ENCODE peak calls at places on chromosomes 3 and 15, in seven cellular contexts. One of them, this sample, is unnamed.

GRCh38 chr3:38121832-38122461 is 15.0 kb downstream of the ACAA1 start:
- DNase-seq in neuronal stem cell: no peak
- DNase-seq in IMR-90: no peak
- DNase-seq in trophoblast cell: no peak
- DNase-seq in H1: no peak
- DNase-seq in mesendoderm: no peak
- DNase-seq in H9: no peak
- DNase-seq in this sample: no peak

GRCh38 chr15:98853161-98853560 is 154.4 kb downstream of the PGPEP1L start:
- DNase-seq in H1: no peak
- DNase-seq in trophoblast cell: peak; percentile 96
- DNase-seq in mesendoderm: peak; percentile 82
- DNase-seq in IMR-90: peak; percentile 93
- DNase-seq in H9: peak; percentile 76
- DNase-seq in neuronal stem cell: peak; percentile 79
- DNase-seq in this sample: peak; percentile 93

GRCh38 chr3:172138792-172139507 is 99.6 kb downstream of the FNDC3B start:
- DNase-seq in mesendoderm: peak; percentile 81
- DNase-seq in trophoblast cell: peak; percentile 69
- DNase-seq in IMR-90: peak; percentile 40
- DNase-seq in H9: no peak
- DNase-seq in H1: no peak
- DNase-seq in neuronal stem cell: no peak
- DNase-seq in this sample: peak; percentile 92

GRCh38 chr3:72018339-72018984 is 233.5 kb upstream of the PROK2 start:
- DNase-seq in H9: no peak
- DNase-seq in IMR-90: peak; percentile 7
- DNase-seq in neuronal stem cell: no peak
- DNase-seq in trophoblast cell: no peak
- DNase-seq in H1: no peak
- DNase-seq in mesendoderm: peak; percentile 60
- DNase-seq in this sample: peak; percentile 27

GRCh38 chr15:36511594-36511993 is 67.8 kb upstream of the CDIN1 start:
- DNase-seq in trophoblast cell: no peak
- DNase-seq in neuronal stem cell: no peak
- DNase-seq in IMR-90: no peak
- DNase-seq in H9: no peak
- DNase-seq in mesendoderm: no peak
- DNase-seq in H1: no peak
- DNase-seq in this sample: no peak

GRCh38 chr15:51647128-51647562 is 24.6 kb upstream of the DMXL2 start:
- DNase-seq in mesendoderm: no peak
- DNase-seq in neuronal stem cell: no peak
- DNase-seq in H9: no peak
- DNase-seq in H1: no peak
- DNase-seq in IMR-90: peak; percentile 43
- DNase-seq in trophoblast cell: peak; percentile 21
- DNase-seq in this sample: peak; percentile 35

GRCh38 chr15:78224024-78224413 is 10.3 kb downstream of the ACSBG1 start:
- DNase-seq in IMR-90: no peak
- DNase-seq in neuronal stem cell: no peak
- DNase-seq in H1: no peak
- DNase-seq in trophoblast cell: no peak
- DNase-seq in H9: no peak
- DNase-seq in mesendoderm: no peak
- DNase-seq in this sample: no peak

GRCh38 chr15:79970921-79971434 is at the start of gene BCL2A1:
- DNase-seq in mesendoderm: no peak
- DNase-seq in neuronal stem cell: no peak
- DNase-seq in H1: no peak
- DNase-seq in IMR-90: peak; percentile 96
- DNase-seq in trophoblast cell: peak; percentile 46
- DNase-seq in H9: no peak
- DNase-seq in this sample: no peak

GRCh38 chr3:8069471-8069870 is 432.2 kb upstream of the LMCD1 start:
- DNase-seq in mesendoderm: peak; percentile 89
- DNase-seq in IMR-90: no peak
- DNase-seq in trophoblast cell: no peak
- DNase-seq in H1: no peak
- DNase-seq in H9: no peak
- DNase-seq in neuronal stem cell: no peak
- DNase-seq in this sample: peak; percentile 0

GRCh38 chr3:193795062-193795690 is 202.2 kb downstream of the OPA1 start:
- DNase-seq in IMR-90: no peak
- DNase-seq in H1: no peak
- DNase-seq in mesendoderm: no peak
- DNase-seq in H9: no peak
- DNase-seq in trophoblast cell: peak; percentile 51
- DNase-seq in neuronal stem cell: no peak
- DNase-seq in this sample: no peak

GRCh38 chr3:171801738-171802600 is 8.3 kb downstream of the PLD1 start:
- DNase-seq in H1: no peak
- DNase-seq in IMR-90: peak; percentile 93
- DNase-seq in trophoblast cell: peak; percentile 60
- DNase-seq in mesendoderm: no peak
- DNase-seq in H9: no peak
- DNase-seq in neuronal stem cell: no peak
- DNase-seq in this sample: peak; percentile 81

GRCh38 chr3:71117572-71118247 is 465.8 kb downstream of the FOXP1 start:
- DNase-seq in trophoblast cell: no peak
- DNase-seq in H1: no peak
- DNase-seq in neuronal stem cell: no peak
- DNase-seq in IMR-90: peak; percentile 69
- DNase-seq in H9: no peak
- DNase-seq in mesendoderm: no peak
- DNase-seq in this sample: peak; percentile 49

GRCh38 chr15:74426404-74427281 is 7.1 kb downstream of the SEMA7A start:
- DNase-seq in mesendoderm: no peak
- DNase-seq in H9: no peak
- DNase-seq in neuronal stem cell: no peak
- DNase-seq in IMR-90: no peak
- DNase-seq in trophoblast cell: no peak
- DNase-seq in H1: no peak
- DNase-seq in this sample: no peak

GRCh38 chr3:45952456-45952855 is 9.2 kb downstream of the CXCR6 start:
- DNase-seq in mesendoderm: no peak
- DNase-seq in trophoblast cell: peak; percentile 25
- DNase-seq in H9: no peak
- DNase-seq in IMR-90: no peak
- DNase-seq in neuronal stem cell: no peak
- DNase-seq in H1: no peak
- DNase-seq in this sample: no peak

GRCh38 chr15:76840830-76841460 is 64.2 kb downstream of the SCAPER start:
- DNase-seq in H1: no peak
- DNase-seq in H9: no peak
- DNase-seq in trophoblast cell: peak; percentile 61
- DNase-seq in mesendoderm: peak; percentile 27
- DNase-seq in IMR-90: peak; percentile 64
- DNase-seq in neuronal stem cell: no peak
- DNase-seq in this sample: peak; percentile 48

GRCh38 chr15:95304116-95304873 is 1026.2 kb upstream of the NR2F2 start:
- DNase-seq in H1: no peak
- DNase-seq in neuronal stem cell: no peak
- DNase-seq in IMR-90: peak; percentile 92
- DNase-seq in mesendoderm: no peak
- DNase-seq in H9: no peak
- DNase-seq in trophoblast cell: no peak
- DNase-seq in this sample: peak; percentile 90

GRCh38 chr3:143975549-143976152 is 4.0 kb downstream of the DIPK2A start:
- DNase-seq in IMR-90: peak; percentile 81
- DNase-seq in neuronal stem cell: peak; percentile 12
- DNase-seq in H9: no peak
- DNase-seq in H1: no peak
- DNase-seq in mesendoderm: peak; percentile 29
- DNase-seq in trophoblast cell: peak; percentile 20
- DNase-seq in this sample: peak; percentile 69

GRCh38 chr15:43186003-43186353 is 775 bp downstream of the CCNDBP1 start:
- DNase-seq in mesendoderm: no peak
- DNase-seq in H9: no peak
- DNase-seq in trophoblast cell: no peak
- DNase-seq in neuronal stem cell: no peak
- DNase-seq in H1: no peak
- DNase-seq in IMR-90: no peak
- DNase-seq in this sample: no peak
- H3K18ac ChIP-seq in mesendoderm: no peak overlapping the region
- H3K18ac ChIP-seq in H9: no peak overlapping the region
- H3K18ac ChIP-seq in trophoblast cell: peak overlapping the region; percentile 67
- H3K18ac ChIP-seq in neuronal stem cell: no peak overlapping the region
- H3K18ac ChIP-seq in H1: no peak overlapping the region
- H3K18ac ChIP-seq in IMR-90: no peak overlapping the region
- H3K18ac ChIP-seq in this sample: peak overlapping the region; percentile 93

GRCh38 chr3:185457376-185457775 is 41.5 kb downstream of the TMEM41A start:
- DNase-seq in neuronal stem cell: no peak
- DNase-seq in H9: no peak
- DNase-seq in trophoblast cell: no peak
- DNase-seq in IMR-90: no peak
- DNase-seq in mesendoderm: no peak
- DNase-seq in H1: no peak
- DNase-seq in this sample: no peak

GRCh38 chr3:185460283-185460682 is 38.6 kb downstream of the TMEM41A start:
- DNase-seq in H1: no peak
- DNase-seq in mesendoderm: no peak
- DNase-seq in trophoblast cell: no peak
- DNase-seq in neuronal stem cell: no peak
- DNase-seq in IMR-90: no peak
- DNase-seq in H9: no peak
- DNase-seq in this sample: no peak

GRCh38 chr3:185465471-185465870 is 33.4 kb downstream of the TMEM41A start:
- DNase-seq in H1: no peak
- DNase-seq in IMR-90: no peak
- DNase-seq in mesendoderm: no peak
- DNase-seq in neuronal stem cell: no peak
- DNase-seq in trophoblast cell: peak; percentile 84
- DNase-seq in H9: no peak
- DNase-seq in this sample: no peak

GRCh38 chr3:185455860-185456259 is 43.0 kb downstream of the TMEM41A start:
- DNase-seq in H1: no peak
- DNase-seq in mesendoderm: no peak
- DNase-seq in H9: no peak
- DNase-seq in neuronal stem cell: no peak
- DNase-seq in trophoblast cell: peak; percentile 4
- DNase-seq in IMR-90: no peak
- DNase-seq in this sample: no peak

DNA sequence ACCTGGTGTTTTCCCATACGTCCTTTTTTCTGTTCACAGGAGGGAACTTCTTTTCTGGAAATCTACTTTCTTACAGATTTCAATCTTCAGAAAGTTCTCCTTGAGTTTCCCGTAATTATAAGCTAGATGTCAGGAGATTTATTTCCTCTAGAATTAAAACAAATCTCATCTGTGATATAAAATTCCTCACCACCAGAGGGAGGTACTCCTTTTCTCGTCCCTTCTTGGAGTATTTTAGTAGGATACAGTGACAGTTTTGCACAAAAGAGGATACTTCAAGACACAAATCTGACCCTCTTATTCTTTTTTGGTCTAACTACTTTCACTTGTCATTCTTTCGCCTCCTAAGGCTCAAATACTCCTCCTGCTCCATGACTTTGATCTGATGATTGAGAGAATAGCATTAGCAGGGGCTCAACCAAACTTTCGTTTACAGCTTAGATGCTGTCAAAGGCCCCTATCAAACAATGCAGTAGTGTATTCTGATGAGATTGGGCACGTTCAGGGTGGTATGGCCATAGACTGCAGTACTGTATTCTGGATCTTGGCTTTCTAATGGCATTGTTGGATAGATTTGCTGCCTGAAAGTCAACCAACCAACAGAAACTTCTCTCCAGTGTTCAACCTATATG is 38.0 kb downstream of the TMEM41A start:
- DNase-seq in trophoblast cell: peak; percentile 46
- DNase-seq in neuronal stem cell: no peak
- DNase-seq in IMR-90: peak; percentile 34
- DNase-seq in H1: no peak
- DNase-seq in mesendoderm: peak; percentile 28
- DNase-seq in H9: no peak
- DNase-seq in this sample: peak; percentile 18
- H3K18ac ChIP-seq in trophoblast cell: no peak overlapping the region
- H3K18ac ChIP-seq in neuronal stem cell: no peak overlapping the region
- H3K18ac ChIP-seq in IMR-90: no peak overlapping the region
- H3K18ac ChIP-seq in H1: no peak overlapping the region
- H3K18ac ChIP-seq in mesendoderm: no peak overlapping the region
- H3K18ac ChIP-seq in H9: no peak overlapping the region
- H3K18ac ChIP-seq in this sample: no peak overlapping the region

DNA sequence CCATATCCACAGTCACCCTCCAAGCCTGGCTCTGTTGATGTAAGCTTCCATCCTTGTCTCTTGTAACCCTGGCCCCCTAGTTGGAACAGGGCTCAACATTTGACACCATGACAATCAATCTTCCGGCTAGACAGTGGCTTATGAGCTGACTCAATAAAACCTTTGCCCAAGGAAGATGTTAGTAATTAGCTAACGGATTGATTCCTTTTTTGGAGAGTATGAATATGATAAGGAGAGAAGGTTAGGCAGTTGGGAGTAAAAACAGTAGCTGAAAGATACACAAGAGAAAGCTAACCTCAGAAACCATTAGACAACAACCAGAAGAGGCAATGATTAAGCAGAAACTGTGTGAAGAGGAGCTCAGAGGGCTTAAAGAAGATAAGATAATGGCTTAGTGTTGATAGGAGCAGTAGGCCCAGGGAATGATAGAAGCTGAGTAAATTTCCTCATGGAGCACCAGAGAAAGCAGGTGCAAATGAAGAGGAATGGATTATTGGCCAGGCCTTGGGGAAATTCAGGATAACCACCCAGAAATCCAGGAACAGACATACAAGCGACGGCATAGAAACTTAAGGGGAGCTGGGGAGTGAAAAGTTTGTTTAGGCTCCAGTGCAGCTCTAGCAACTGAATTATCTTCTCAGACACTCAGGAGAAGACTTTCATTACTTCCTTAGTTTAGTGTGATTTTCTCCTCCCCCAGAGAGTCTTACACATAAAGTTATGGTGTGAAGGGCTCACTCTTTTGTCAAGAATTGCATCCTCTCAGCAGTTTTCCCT is 7.8 kb upstream of the RFX7 start:
- DNase-seq in H9: no peak
- DNase-seq in mesendoderm: peak; percentile 81
- DNase-seq in IMR-90: no peak
- DNase-seq in neuronal stem cell: no peak
- DNase-seq in trophoblast cell: no peak
- DNase-seq in H1: no peak
- DNase-seq in this sample: no peak
- H3K18ac ChIP-seq in H9: no peak overlapping the region
- H3K18ac ChIP-seq in mesendoderm: no peak overlapping the region
- H3K18ac ChIP-seq in IMR-90: no peak overlapping the region
- H3K18ac ChIP-seq in neuronal stem cell: no peak overlapping the region
- H3K18ac ChIP-seq in trophoblast cell: no peak overlapping the region
- H3K18ac ChIP-seq in H1: no peak overlapping the region
- H3K18ac ChIP-seq in this sample: no peak overlapping the region

DNA sequence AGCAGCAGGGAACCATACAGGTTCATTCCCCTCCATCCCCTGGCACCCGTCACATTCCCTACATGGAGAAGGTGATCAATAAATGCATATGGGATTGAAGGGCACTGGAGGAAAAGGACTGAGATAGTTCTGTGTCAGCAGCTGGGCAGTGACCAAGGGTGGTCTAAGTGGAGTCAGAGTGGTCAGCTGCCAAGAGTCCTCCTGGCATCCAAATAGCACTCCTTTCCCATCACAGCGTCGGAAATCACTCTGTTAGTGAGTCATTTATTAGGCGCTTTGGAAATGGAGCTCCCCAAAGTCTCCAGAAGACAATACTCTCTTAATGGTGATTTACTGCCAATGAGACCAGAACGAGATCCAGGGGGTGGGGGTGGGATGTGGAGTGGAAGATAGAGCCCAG is 6.8 kb upstream of the TRH start:
- DNase-seq in H9: no peak
- DNase-seq in neuronal stem cell: no peak
- DNase-seq in IMR-90: no peak
- DNase-seq in H1: no peak
- DNase-seq in mesendoderm: no peak
- DNase-seq in trophoblast cell: no peak
- DNase-seq in this sample: no peak
- H3K18ac ChIP-seq in H9: no peak overlapping the region
- H3K18ac ChIP-seq in neuronal stem cell: peak overlapping the region; percentile 32
- H3K18ac ChIP-seq in IMR-90: no peak overlapping the region
- H3K18ac ChIP-seq in H1: no peak overlapping the region
- H3K18ac ChIP-seq in mesendoderm: no peak overlapping the region
- H3K18ac ChIP-seq in trophoblast cell: no peak overlapping the region
- H3K18ac ChIP-seq in this sample: no peak overlapping the region

This sample was measured in mesenchymal stem cell.